ENCODE peak calls at places on chromosome 14, in four cellular contexts. S is AG04450, R is tibial nerve, Q is RWPE1. C is an unnamed sample.

GRCh38 chr14:23306412-23307145 is at the start of gene BCL2L2:
- DNase-seq in S (peak; percentile 70), R (peak; percentile 89), Q (peak; percentile 72), C (peak; percentile 40)

GRCh38 chr14:24441904-24442239 is 704 bp downstream of the SDR39U1 start:
- DNase-seq in S (no peak), R (no peak), Q (peak; percentile 66), C (no peak)

GRCh38 chr14:93991649-93992048 is 5.5 kb upstream of the CCDC197 start:
- DNase-seq in S (no peak), R (no peak), Q (no peak), C (no peak)

GRCh38 chr14:50335989-50336391 is 23.9 kb downstream of the DMAC2L start:
- DNase-seq in S (no peak), R (no peak), Q (no peak), C (no peak)

GRCh38 chr14:51479584-51480305 is 172.0 kb upstream of the FRMD6 start:
- DNase-seq in S (no peak), R (no peak), Q (no peak), C (no peak)

GRCh38 chr14:103558071-103558882 is 4.2 kb downstream of the BAG5 start:
- DNase-seq in S (no peak), R (no peak), Q (peak; percentile 19), C (peak; percentile 63)

GRCh38 chr14:31128601-31129526 is 78.7 kb downstream of the HECTD1 start:
- DNase-seq in S (no peak), R (no peak), Q (no peak), C (no peak)

GRCh38 chr14:103392106-103392505 is 6.9 kb downstream of the MARK3 start:
- DNase-seq in S (no peak), R (no peak), Q (no peak), C (no peak)

GRCh38 chr14:38762436-38762835 is 340.6 kb downstream of the SEC23A start:
- DNase-seq in S (no peak), R (no peak), Q (no peak), C (no peak)

GRCh38 chr14:56491299-56492285 is 88.0 kb upstream of the TMEM260 start:
- DNase-seq in S (peak; percentile 16), R (no peak), Q (peak; percentile 23), C (peak; percentile 12)

GRCh38 chr14:72560331-72560730 is 333.6 kb downstream of the DPF3 start:
- DNase-seq in S (no peak), R (no peak), Q (peak; percentile 8), C (no peak)

GRCh38 chr14:70514168-70515069 is 20.4 kb downstream of the ADAM20 start:
- DNase-seq in S (no peak), R (no peak), Q (no peak), C (no peak)

DNA sequence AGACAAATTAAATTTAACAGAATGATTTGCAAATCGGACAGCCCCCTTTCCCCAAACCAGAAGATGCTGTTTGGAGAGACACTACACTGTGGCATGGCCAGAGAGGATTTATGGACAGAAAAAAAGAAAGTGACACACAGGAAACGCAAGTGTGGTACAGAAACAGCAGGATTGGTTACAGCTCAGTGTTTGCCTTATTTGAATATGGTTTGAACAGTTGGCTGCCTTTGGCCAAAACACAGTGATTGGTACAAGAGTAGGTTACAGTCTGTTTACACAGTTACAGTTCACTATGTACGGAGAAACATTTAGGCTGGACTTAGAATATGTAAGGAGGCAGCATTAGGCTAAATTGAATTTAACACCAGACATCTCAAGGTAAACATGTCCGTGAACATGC is 335.3 kb downstream of the NPAS3 start:
- DNase-seq in S (no peak), R (no peak), Q (no peak), C (no peak)
- H3K27ac ChIP-seq in S (no peak overlapping the region), R (no peak overlapping the region), Q (no peak overlapping the region), C (no peak overlapping the region)

GRCh38 chr14:100134591-100134990 is 24.9 kb downstream of the DEGS2 start:
- DNase-seq in S (no peak), R (no peak), Q (no peak), C (no peak)

GRCh38 chr14:100130471-100130870 is 29.0 kb downstream of the DEGS2 start:
- DNase-seq in S (no peak), R (no peak), Q (no peak), C (no peak)

GRCh38 chr14:100131181-100131580 is 28.3 kb downstream of the DEGS2 start:
- DNase-seq in S (no peak), R (no peak), Q (no peak), C (no peak)

GRCh38 chr14:100132903-100133510 is 26.4 kb downstream of the DEGS2 start:
- DNase-seq in S (no peak), R (no peak), Q (no peak), C (no peak)

GRCh38 chr14:100132161-100132902 is 27.1 kb downstream of the DEGS2 start:
- DNase-seq in S (no peak), R (no peak), Q (no peak), C (no peak)
- H3K27ac ChIP-seq in S (no peak overlapping the region), R (peak overlapping the region; percentile 26), Q (peak overlapping the region; percentile 6), C (no peak overlapping the region)

GRCh38 chr14:68665116-68665515 is 127.8 kb downstream of the ZFP36L1 start:
- DNase-seq in S (no peak), R (no peak), Q (no peak), C (no peak)
- H3K27ac ChIP-seq in S (no peak overlapping the region), R (peak overlapping the region; percentile 71), Q (no peak overlapping the region), C (no peak overlapping the region)

DNA sequence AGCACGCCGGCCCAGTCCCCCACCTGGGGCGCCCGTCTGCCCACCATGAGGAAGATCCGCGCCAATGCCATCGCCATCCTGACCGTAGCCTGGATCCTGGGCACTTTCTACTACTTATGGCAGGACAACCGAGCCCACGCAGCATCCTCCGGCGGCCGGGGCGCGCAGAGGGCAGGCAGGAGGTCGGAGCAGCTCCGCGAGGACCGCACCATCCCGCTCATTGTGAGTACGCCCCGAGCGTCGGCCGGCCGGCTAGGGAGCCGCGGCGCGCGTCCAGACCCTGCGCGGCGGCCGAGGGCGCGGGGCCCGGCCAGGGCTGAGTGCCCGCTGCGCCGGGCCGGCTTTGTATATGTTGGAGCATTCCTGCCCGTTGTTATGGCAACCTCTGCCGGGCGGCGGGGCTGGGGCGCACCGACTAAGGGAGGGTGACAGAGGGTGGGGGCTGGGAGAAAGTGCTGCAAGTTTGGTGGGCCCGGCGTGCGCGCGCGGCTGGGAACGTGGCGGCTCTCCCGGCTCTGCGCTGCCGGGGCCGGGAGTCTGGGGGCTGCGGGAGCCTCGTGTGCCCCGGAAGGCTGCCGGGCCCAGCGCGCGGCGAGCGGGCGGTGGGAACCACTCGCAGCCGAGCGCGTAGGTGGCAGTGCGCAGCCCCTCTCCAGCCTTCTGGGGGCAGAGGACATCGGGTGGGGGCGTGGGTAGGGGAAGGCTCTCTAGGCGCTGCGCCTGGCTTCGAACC is 454 bp downstream of the GALNT16 start:
- DNase-seq in S (no peak), R (no peak), Q (peak; percentile 7), C (no peak)
- H3K27ac ChIP-seq in S (no peak overlapping the region), R (peak overlapping the region; percentile 66), Q (no peak overlapping the region), C (no peak overlapping the region)

DNA sequence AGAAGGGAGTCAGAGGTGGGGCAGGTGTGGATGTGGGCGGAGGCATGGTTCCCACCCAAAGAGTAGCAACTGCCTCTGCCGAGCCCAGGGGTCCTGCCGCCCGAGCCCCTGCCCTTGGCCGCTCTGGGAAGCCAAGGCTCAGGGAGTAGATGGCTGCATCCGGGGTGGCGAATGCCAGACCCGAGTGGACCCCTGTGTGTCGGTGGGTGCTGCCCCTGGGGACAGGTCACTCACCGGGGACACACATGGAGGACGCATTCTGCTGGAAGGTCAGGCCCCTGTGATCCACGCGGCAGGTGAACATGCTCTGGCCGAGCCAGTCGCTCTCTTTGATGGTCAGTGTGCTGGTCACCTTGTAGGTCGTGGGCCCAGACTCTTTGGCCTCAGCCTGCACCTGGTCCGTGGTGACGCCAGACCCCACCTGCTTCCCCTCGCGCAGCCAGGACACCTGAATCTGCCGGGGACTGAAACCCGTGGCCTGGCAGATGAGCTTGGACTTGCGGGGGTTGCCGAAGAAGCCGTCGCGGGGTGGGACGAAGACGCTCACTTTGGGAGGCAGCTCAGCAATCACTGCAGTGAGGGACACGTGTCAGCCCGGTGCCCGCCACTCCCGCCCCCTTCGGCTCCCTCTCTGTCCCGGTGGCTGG is 329.0 kb downstream of the TMEM121 start:
- DNase-seq in S (no peak), R (no peak), Q (no peak), C (no peak)
- H3K27ac ChIP-seq in S (no peak overlapping the region), R (no peak overlapping the region), Q (no peak overlapping the region), C (no peak overlapping the region)

GRCh38 chr14:74956000-74956279 is 543 bp upstream of the PGF start:
- DNase-seq in S (no peak), R (no peak), Q (no peak), C (no peak)

GRCh38 chr14:74954232-74954946 is 1.0 kb downstream of the PGF start:
- DNase-seq in S (no peak), R (no peak), Q (no peak), C (no peak)

GRCh38 chr14:74956280-74957072 is 1.1 kb upstream of the PGF start:
- DNase-seq in S (no peak), R (no peak), Q (no peak), C (no peak)

GRCh38 chr14:74954947-74955228 is 509 bp downstream of the PGF start:
- DNase-seq in S (no peak), R (no peak), Q (no peak), C (no peak)

GRCh38 chr14:74955229-74955999 is at the start of gene PGF:
- DNase-seq in S (no peak), R (peak; percentile 54), Q (peak; percentile 50), C (no peak)
- H3K27ac ChIP-seq in S (no peak within 1 kb of the TSS), R (peak within 1 kb of the TSS; percentile 84), Q (peak within 1 kb of the TSS; percentile 60), C (peak within 1 kb of the TSS; percentile 2)

DNA sequence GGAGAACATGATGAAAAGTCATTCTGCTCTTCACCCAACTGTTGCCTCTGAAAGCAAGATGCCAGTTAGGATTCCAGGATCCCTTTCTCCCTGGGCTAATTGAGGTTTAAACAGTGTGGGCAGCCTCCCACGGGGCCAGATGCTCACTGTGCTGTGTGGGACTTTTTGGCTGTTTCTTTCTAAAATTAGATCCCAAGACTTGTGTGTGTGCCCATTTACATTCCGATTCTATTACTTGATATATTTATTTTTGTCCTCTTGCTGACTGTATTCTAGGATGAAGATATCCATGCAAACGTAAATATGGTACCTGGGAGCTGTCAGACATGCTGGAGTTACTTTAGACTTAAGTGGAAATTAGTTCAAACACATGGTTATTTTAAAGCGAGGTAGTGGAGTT is 6.2 kb downstream of the IFT43 start:
- DNase-seq in S (no peak), R (no peak), Q (no peak), C (no peak)
- H3K27ac ChIP-seq in S (no peak overlapping the region), R (no peak overlapping the region), Q (no peak overlapping the region), C (no peak overlapping the region)

GRCh38 chr14:92026548-92027190 is 13.2 kb downstream of the TRIP11 start:
- DNase-seq in S (no peak), R (no peak), Q (no peak), C (no peak)
- H3K27ac ChIP-seq in S (no peak overlapping the region), R (no peak overlapping the region), Q (no peak overlapping the region), C (no peak overlapping the region)